ENCODE peak calls at places on chromosomes 4 and X, in four cellular contexts. U is K562, G is HepG2, D is GM12878. E is an unnamed sample.

GRCh38 chr4:56755901-56756300 is 65.6 kb downstream of the SPINK2 start:
- DNase-seq in U (no peak), G (no peak), D (no peak), E (no peak)

GRCh38 chr4:138205531-138206233 is 36.5 kb downstream of the SLC7A11 start:
- DNase-seq in U (no peak), G (no peak), D (no peak), E (no peak)

GRCh38 chrX:138704101-138704500 is 7.4 kb downstream of the FGF13 start:
- DNase-seq in U (no peak), G (no peak), D (no peak), E (no peak)

GRCh38 chr4:177879851-177880250 is 437.6 kb upstream of the AGA start:
- DNase-seq in U (no peak), G (no peak), D (no peak), E (peak)

GRCh38 chrX:129359269-129359668 is 164.0 kb downstream of the SMARCA1 start:
- DNase-seq in U (no peak), G (peak), D (no peak), E (no peak)

GRCh38 chr4:77043507-77044131 is 32.2 kb downstream of the CCNI start:
- DNase-seq in U (no peak), G (no peak), D (no peak), E (no peak)

GRCh38 chr4:123824524-123824923 is 427.9 kb downstream of the SPRY1 start:
- DNase-seq in U (no peak), G (peak), D (no peak), E (no peak)

GRCh38 chr4:109156346-109156745 is 146.1 kb downstream of the COL25A1 start:
- DNase-seq in U (no peak), G (no peak), D (no peak), E (no peak)

DNA sequence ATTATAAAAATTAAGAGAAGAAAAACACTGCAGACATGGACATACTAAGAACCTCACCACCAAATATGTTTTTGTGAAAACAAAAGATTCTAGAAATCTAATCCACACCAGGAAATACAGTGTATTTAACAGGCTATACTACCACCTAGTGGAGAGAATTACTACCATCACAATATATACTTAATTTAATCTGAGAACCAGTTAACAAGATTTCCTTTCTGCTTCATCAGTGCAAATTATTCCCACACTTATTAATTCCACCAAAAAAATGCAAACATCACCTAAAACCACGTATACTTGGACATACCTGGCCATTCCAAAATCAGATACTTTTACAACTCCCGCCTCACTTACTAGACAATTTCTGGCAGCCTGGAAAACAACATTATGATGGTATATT is 7.0 kb upstream of the TXK start:
- DNase-seq in U (peak), G (peak), D (no peak), E (no peak)
- TF ChIP-seq BRCA1 in U (no peak), G (no peak), D (no peak), E (no peak)

DNA sequence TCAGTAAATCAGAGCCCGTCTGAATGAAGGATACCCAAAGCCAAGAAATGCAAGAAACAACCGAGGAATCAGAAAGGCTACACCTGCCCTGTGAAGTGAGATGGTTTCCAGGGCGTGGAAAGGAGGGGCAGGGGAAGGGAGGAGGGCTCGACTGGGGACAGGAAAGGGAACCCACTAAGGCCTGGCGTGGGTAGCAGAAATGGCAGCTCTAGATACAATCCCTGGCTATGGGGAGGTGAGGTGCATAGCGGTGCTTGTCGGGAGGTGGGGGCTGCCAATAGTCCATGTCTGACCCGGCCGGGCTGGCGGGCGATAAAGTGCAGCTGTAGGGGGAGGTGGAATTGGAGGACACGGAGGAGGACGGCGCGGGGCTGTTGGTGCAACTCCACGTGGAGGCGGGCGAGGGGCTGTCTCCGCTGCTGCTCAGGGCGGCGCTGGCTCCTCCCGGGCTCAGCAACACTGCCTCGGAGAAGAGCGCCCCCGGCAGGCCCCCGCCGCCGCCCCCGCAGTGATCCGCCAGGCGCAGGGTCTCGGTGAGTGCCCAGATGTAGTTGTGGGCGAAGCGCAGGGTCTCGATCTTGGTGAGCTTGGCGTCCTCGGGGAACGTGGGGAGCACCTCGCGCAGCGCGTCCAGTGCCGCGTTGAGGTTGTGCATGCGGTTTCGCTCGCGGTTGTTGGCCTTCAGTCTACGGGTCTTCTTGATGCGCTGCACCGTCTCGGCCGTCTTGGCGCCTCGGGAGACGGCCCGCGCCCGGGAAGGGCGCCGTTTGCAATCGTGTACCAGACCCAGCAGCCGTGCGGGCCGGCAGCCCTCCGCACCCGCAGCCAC is 1.3 kb downstream of the NEUROG2 start:
- DNase-seq in U (no peak), G (no peak), D (no peak), E (peak)
- TF ChIP-seq BRCA1 in U (no peak), G (no peak), D (no peak), E (no peak)

GRCh38 chrX:100979881-100980607 is 10.5 kb downstream of the ARL13A start:
- DNase-seq in U (no peak), G (peak), D (no peak), E (no peak)

GRCh38 chrX:100976211-100976610 is 6.7 kb downstream of the ARL13A start:
- DNase-seq in U (no peak), G (no peak), D (no peak), E (no peak)

GRCh38 chrX:100984818-100985217 is 15.3 kb downstream of the ARL13A start:
- DNase-seq in U (no peak), G (no peak), D (no peak), E (no peak)

GRCh38 chrX:100975212-100975611 is 5.7 kb downstream of the ARL13A start:
- DNase-seq in U (no peak), G (no peak), D (no peak), E (no peak)

DNA sequence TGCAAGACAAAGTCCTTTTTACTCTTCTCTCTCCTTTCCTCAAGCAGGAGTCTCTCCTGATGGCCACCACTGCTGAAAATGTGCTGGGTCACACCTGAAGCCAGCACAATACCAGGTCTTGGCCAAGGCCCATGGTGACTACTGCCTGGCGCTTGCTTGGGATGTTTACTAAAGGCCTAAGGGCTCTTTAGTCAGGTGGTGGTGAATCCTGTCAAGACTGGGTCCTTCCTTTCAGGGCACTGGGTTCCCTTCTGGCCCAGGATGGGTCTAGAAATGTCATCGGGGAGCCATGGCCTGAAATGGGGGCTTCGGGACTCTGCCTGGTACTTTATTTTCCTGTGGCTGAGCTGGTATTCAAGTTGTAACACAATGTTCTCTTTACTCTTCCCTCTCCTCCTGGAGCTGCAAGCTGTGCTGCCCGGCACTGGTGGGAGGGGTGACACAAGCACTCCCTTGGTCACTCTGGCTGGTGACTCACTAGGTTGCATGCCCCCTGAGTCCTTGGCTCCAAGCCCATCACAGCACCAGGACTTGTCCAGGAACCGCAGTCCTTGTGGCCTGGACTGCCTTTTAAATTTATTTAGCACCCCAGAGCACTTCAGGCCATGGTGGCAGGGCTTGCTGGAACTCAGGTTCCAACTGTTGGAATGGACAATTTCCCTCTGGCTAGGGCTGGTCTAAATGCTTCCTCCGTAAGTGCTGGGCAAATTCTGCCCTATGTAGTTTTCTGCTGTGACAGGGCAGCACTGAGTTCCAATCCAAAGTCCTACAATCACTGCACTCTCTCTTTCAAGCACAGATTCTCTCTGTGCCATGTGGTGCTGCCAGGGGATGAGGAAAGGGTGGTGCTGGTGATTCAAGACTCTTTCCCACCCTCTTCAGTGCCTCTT is 11.3 kb downstream of the ARL13A start:
- DNase-seq in U (no peak), G (peak), D (no peak), E (no peak)
- TF ChIP-seq BRCA1 in U (no peak), G (no peak), D (no peak), E (no peak)

DNA sequence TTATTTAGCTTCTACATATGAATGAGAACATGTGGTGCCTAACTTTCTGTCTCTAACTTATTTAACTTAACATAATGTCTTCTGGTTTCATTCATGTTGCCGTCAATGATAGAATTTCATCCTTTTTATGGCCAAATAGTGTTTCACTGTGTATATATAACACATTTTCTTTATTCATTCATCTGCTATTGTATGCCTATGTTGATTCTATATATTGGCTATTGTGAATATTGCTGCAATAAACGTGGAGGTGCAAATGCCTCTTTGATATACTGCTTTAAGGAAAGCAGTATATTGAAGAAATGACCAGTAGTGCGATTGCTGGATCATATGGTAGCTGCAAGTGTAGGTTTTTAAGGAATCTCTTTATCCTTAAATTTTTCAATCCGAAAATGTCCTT is 10.0 kb upstream of the CSN1S1 start:
- DNase-seq in U (no peak), G (no peak), D (no peak), E (no peak)
- TF ChIP-seq BRCA1 in U (no peak), G (no peak), D (no peak), E (no peak)

GRCh38 chr4:6009452-6009851 is 8.8 kb downstream of the C4orf50 start:
- DNase-seq in U (no peak), G (no peak), D (no peak), E (no peak)

GRCh38 chr4:6012200-6012599 is 6.0 kb downstream of the C4orf50 start:
- DNase-seq in U (no peak), G (no peak), D (no peak), E (no peak)

GRCh38 chr4:6011686-6012085 is 6.5 kb downstream of the C4orf50 start:
- DNase-seq in U (no peak), G (no peak), D (no peak), E (no peak)

GRCh38 chr4:6010789-6011188 is 7.4 kb downstream of the C4orf50 start:
- DNase-seq in U (no peak), G (no peak), D (no peak), E (no peak)

GRCh38 chr4:6011271-6011671 is 7.0 kb downstream of the C4orf50 start:
- DNase-seq in U (no peak), G (no peak), D (no peak), E (no peak)
- TF ChIP-seq BRCA1 in U (no peak), G (no peak), D (no peak), E (no peak)

DNA sequence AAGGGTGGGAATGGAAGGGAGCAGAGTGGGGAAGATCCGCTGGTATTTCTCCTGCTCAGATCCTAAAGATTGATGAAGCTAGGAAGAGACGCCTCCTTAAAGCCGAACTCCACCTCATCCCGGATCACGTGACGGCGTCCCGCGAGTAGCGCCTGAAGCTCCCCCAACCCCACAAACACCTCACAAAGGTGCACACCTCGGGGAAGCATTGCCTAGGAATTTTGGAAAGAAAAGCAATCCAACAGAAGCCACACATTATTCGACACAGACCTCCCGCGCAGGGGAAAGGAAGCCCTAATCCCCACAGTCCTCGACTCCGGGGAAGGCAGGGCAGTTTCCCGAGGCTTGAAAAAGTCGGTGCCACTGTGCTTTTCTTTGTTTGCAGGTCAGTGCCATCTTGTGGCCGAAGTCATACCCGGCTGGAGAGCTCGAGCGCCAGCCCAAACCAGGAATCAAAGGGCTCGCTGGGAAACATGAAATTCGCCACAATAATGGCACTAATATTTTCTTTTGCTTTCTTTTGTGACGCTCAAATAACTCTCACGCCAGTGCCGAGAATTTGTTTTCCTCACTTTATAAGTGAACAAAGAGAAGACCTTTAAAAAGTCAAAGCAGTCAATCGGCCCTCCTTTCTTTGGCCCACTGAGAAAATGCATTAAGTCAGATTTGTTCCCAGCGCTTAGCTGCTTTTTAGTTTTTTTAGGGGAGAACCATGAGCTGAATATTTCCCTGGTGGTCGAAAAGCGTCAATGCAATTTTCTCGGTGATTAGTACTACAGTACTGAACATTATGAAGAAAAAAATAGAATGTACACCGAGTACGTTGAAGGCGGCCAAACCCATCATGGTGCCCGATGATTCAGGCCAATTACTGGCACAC is at the start of gene NPY1R:
- DNase-seq in U (peak), G (peak), D (peak), E (peak)
- TF ChIP-seq BRCA1 in U (no peak), G (no peak), D (no peak), E (no peak)

GRCh38 chr4:184952522-184952921 is 65.8 kb upstream of the HELT start:
- DNase-seq in U (no peak), G (no peak), D (no peak), E (no peak)

GRCh38 chr4:184951668-184952160 is 66.6 kb upstream of the HELT start:
- DNase-seq in U (no peak), G (no peak), D (no peak), E (no peak)

GRCh38 chr4:184950117-184950830 is 68.0 kb upstream of the HELT start:
- DNase-seq in U (no peak), G (peak), D (no peak), E (no peak)

GRCh38 chr4:184950926-184951325 is 67.4 kb upstream of the HELT start:
- DNase-seq in U (no peak), G (no peak), D (no peak), E (no peak)

DNA sequence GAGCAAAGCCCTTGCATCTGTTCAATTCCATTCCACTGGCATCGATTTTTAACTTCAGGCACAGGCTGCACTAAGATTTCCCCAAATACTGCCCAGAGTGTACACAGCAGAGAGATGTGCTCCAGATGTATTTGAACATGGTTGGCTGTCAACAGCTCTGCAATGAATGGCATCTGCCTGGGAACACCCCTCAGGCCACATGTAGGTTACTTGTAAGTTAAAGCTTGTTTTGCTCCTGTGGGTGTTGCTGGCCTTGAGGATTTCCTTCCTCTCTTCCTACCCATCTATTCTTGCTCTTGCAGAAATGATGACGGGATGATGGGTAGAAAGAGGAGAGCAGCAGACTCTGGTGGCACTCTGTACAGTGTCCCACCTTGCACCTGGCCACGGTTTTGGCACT is 69.3 kb upstream of the HELT start:
- DNase-seq in U (no peak), G (no peak), D (no peak), E (peak)
- TF ChIP-seq BRCA1 in U (no peak), G (no peak), D (no peak), E (no peak)

GRCh38 chr4:185099940-185100339 is 43.1 kb upstream of the SLC25A4 start:
- DNase-seq in U (no peak), G (no peak), D (no peak), E (no peak)
- TF ChIP-seq BRCA1 in U (no peak), G (no peak), D (no peak), E (no peak)

DNA sequence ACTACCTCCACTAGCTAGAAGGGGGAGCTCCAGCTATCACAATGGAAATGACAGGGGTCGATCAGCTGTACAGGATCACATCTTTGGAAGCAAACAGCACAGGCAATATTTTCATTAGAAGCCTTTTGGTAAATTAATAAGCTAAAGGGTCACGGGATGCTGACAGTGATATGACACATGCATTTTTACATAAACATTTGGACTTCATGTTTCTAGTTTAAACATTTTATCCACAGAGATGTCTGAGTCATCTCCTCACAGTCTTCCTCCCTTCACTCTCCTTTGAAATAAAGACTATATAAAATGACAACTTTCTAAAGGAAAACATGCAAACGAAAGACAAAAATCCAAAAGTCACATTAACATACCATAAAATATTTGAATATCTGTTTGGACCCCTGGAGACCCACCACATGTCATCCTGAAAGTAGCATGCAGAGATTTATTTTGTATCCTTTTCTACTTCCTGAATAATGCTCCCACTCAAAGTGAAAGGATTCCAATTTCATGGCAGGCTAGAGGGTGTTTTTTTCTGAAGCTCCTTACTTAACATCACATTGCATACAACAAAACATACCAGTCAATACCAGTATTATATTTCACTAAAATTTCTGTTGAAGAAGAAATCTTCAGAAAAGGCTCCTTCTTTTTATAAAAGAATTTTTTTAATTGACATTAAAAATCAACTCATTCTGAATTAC is 200.1 kb upstream of the PPARGC1A start:
- DNase-seq in U (no peak), G (no peak), D (no peak), E (no peak)
- TF ChIP-seq BRCA1 in U (no peak), G (no peak), D (no peak), E (no peak)

DNA sequence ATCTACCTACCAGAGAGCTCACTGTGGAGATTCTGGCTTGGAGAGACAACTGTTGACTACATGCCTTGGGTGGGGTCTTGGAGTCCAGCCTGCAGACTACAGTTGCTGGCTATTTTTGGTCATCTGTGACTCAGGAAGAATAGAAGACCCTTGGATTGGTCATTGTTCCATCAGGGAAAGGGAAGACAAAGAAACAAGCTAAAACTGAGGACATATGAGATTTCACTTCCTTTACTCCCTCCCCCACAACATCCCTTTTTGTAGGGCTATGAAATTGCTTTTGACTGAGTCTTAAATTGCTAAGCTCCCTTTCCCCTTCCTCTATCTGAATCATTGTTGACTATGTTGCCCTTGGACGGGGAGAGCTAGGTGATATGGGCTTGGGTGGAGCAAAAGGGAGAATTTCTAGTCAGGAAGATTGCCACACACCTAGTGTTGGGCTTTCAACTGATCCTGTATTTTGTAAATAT is 11.7 kb downstream of the MSN start:
- DNase-seq in U (no peak), G (no peak), D (no peak), E (no peak)
- TF ChIP-seq BRCA1 in U (no peak), G (no peak), D (no peak), E (no peak)

E was measured in H1.